ENCODE peak calls at places on chromosomes 11 and 22, in nine cellular contexts. F, X, N, M, T, G, U, H and W are unnamed samples.

GRCh38 chr11:111417766-111418435 is 38.8 kb upstream of the POU2AF1 start:
- DNase-seq in U (peak; percentile 64), N (no peak), F (peak; percentile 94), T (no peak), X (no peak), G (peak; percentile 95), H (peak; percentile 47), M (no peak), W (no peak)

GRCh38 chr11:133663586-133663985 is 131.3 kb upstream of the OPCML start:
- DNase-seq in H (no peak), G (no peak), M (no peak), F (no peak), N (no peak), U (no peak), T (no peak), X (no peak), W (no peak)

GRCh38 chr11:29282088-29282487 is 734.7 kb downstream of the KCNA4 start:
- DNase-seq in G (peak; percentile 81), U (peak; percentile 88), T (no peak), F (no peak), X (no peak), M (no peak), H (no peak), N (no peak), W (no peak)

GRCh38 chr11:68828155-68828931 is 13.4 kb downstream of the CPT1A start:
- DNase-seq in H (peak; percentile 48), G (no peak), M (peak; percentile 76), F (no peak), N (no peak), T (no peak), U (no peak), X (no peak), W (no peak)

GRCh38 chr11:69985654-69986420 is 92.3 kb upstream of the ANO1 start:
- DNase-seq in T (no peak), U (no peak), X (no peak), G (no peak), M (no peak), N (no peak), H (no peak), F (no peak), W (no peak)

GRCh38 chr11:124870430-124870829 is 5.2 kb downstream of the ROBO3 start:
- DNase-seq in T (no peak), F (no peak), M (no peak), G (no peak), X (no peak), N (no peak), U (no peak), H (no peak), W (no peak)

GRCh38 chr11:60214386-60214785 is 28.6 kb downstream of the MS4A4E start:
- DNase-seq in H (no peak), U (no peak), G (no peak), X (no peak), N (no peak), T (no peak), F (no peak), M (no peak), W (no peak)

GRCh38 chr11:65351511-65351910 is 3.0 kb upstream of the TIGD3 start:
- DNase-seq in F (no peak), G (no peak), N (no peak), X (no peak), M (no peak), U (no peak), H (no peak), T (no peak), W (no peak)

GRCh38 chr11:20156280-20156875 is 3.9 kb downstream of the DBX1 start:
- DNase-seq in N (no peak), M (no peak), X (peak; percentile 9), F (no peak), G (no peak), U (peak; percentile 78), T (peak; percentile 45), H (no peak), W (peak; percentile 26)

GRCh38 chr11:18408558-18409242 is 3.4 kb upstream of the LDHC start:
- DNase-seq in X (no peak), H (no peak), N (no peak), G (peak; percentile 3), M (no peak), U (no peak), T (no peak), F (peak; percentile 38), W (no peak)

GRCh38 chr11:86809561-86809960 is 9.2 kb downstream of the PRSS23 start:
- DNase-seq in U (no peak), T (no peak), M (no peak), F (no peak), N (no peak), G (no peak), H (no peak), X (no peak), W (no peak)

GRCh38 chr11:102864724-102865123 is 10.1 kb downstream of the MMP12 start:
- DNase-seq in N (no peak), T (no peak), F (no peak), M (no peak), G (peak; percentile 27), U (no peak), H (no peak), X (no peak), W (no peak)

GRCh38 chr11:35629914-35630313 is 11.7 kb downstream of the FJX1 start:
- DNase-seq in H (no peak), X (no peak), T (no peak), F (no peak), M (no peak), G (peak; percentile 96), N (no peak), U (peak; percentile 55), W (no peak)

GRCh38 chr11:24903555-24903954 is 406.7 kb downstream of the LUZP2 start:
- DNase-seq in H (no peak), X (no peak), M (no peak), T (no peak), F (no peak), N (no peak), G (no peak), U (peak; percentile 52), W (no peak)

GRCh38 chr11:75246673-75247350 is 6.2 kb downstream of the TPBGL start:
- DNase-seq in N (no peak), F (no peak), H (no peak), X (no peak), T (no peak), G (no peak), U (no peak), M (no peak), W (no peak)

GRCh38 chr22:23219787-23220484 is 39.6 kb downstream of the BCR start:
- DNase-seq in T (peak; percentile 70), X (peak; percentile 31), M (peak; percentile 69), U (peak; percentile 70), G (peak; percentile 62), F (peak; percentile 97), H (no peak), N (peak; percentile 72), W (peak; percentile 29)

GRCh38 chr11:35235944-35236666 is 97.1 kb downstream of the CD44 start:
- DNase-seq in N (no peak), M (no peak), H (no peak), F (no peak), X (peak; percentile 38), T (no peak), U (peak; percentile 23), G (no peak), W (peak; percentile 58)

GRCh38 chr11:60127311-60127811 is 38.9 kb downstream of the MS4A2 start:
- DNase-seq in G (no peak), U (no peak), X (no peak), N (no peak), M (no peak), F (no peak), T (no peak), H (no peak), W (no peak)

GRCh38 chr22:45925811-45926351 is 51.1 kb downstream of the WNT7B start:
- DNase-seq in G (no peak), T (no peak), M (no peak), N (no peak), X (no peak), F (no peak), U (no peak), H (no peak), W (no peak)

GRCh38 chr11:124919836-124920755 is 1.0 kb downstream of the HEPN1 start:
- DNase-seq in X (no peak), T (no peak), H (no peak), N (no peak), G (no peak), U (no peak), F (no peak), M (no peak), W (no peak)

GRCh38 chr11:65538232-65538914 is 13.5 kb downstream of the SCYL1 start:
- DNase-seq in U (no peak), M (no peak), G (no peak), F (no peak), N (no peak), X (no peak), T (no peak), H (no peak), W (no peak)

GRCh38 chr11:120471131-120471530 is 40.4 kb upstream of the GRIK4 start:
- DNase-seq in G (peak; percentile 84), M (no peak), H (no peak), U (no peak), X (no peak), N (no peak), F (no peak), T (no peak), W (no peak)

GRCh38 chr22:33030923-33031525 is 27.2 kb downstream of the SYN3 start:
- DNase-seq in M (no peak), X (no peak), N (no peak), U (no peak), G (no peak), F (no peak), T (no peak), H (no peak), W (no peak)

GRCh38 chr11:114236829-114237228 is 59.4 kb upstream of the NNMT start:
- DNase-seq in M (no peak), T (no peak), U (peak; percentile 5), H (no peak), F (no peak), X (no peak), G (peak; percentile 51), N (no peak), W (no peak)

GRCh38 chr11:14891143-14892035 is 642 bp downstream of the CYP2R1 start:
- DNase-seq in G (peak; percentile 84), M (peak; percentile 92), X (peak; percentile 84), N (peak; percentile 93), H (peak; percentile 87), U (peak; percentile 96), T (peak; percentile 82), F (peak; percentile 91), W (peak; percentile 84)

GRCh38 chr11:100740440-100740839 is 53.4 kb downstream of the ARHGAP42 start:
- DNase-seq in N (no peak), G (peak; percentile 64), U (no peak), F (no peak), T (no peak), H (no peak), M (no peak), X (no peak), W (no peak)

GRCh38 chr11:117815262-117815803 is 9.2 kb downstream of the FXYD2 start:
- DNase-seq in H (no peak), X (peak; percentile 62), N (no peak), F (peak; percentile 91), U (peak; percentile 67), M (peak; percentile 76), G (no peak), T (peak; percentile 83), W (peak; percentile 72)

GRCh38 chr22:17842386-17842785 is 68.1 kb upstream of the BID start:
- DNase-seq in F (peak; percentile 20), N (no peak), M (no peak), G (peak; percentile 64), U (no peak), X (no peak), H (no peak), T (peak; percentile 39), W (peak; percentile 41)

GRCh38 chr11:30586251-30587144 is at the start of gene MPPED2:
- DNase-seq in U (peak; percentile 74), T (peak; percentile 59), H (peak; percentile 49), X (no peak), N (peak; percentile 73), F (no peak), G (no peak), M (peak; percentile 47), W (no peak)

GRCh38 chr11:64710418-64711137 is 12.4 kb downstream of the NRXN2 start:
- DNase-seq in F (no peak), T (no peak), U (peak; percentile 16), H (no peak), X (no peak), M (no peak), N (no peak), G (no peak), W (no peak)

GRCh38 chr11:62548545-62549335 is 2.1 kb upstream of the AHNAK start:
- DNase-seq in G (no peak), M (no peak), H (peak; percentile 29), T (no peak), N (no peak), F (no peak), U (no peak), X (no peak), W (no peak)